ENCODE peak calls at places on chromosomes 6 and 20, in eight cellular contexts. One of them, this sample, is unnamed.
A peak's percentile ranks its signal among the peaks of the same experiment; 100 is the strongest.

GRCh38 chr6:33164176-33164575 is 28.1 kb downstream of the COL11A2 start:
- DNase-seq in CD4-positive, CD25-positive, alpha-beta regulatory T cell: no peak
- DNase-seq in thoracic aorta: no peak
- DNase-seq in brain microvascular endothelial cell: no peak
- DNase-seq in aorta: no peak
- DNase-seq in HAP-1: no peak
- DNase-seq in neural progenitor cell: no peak
- DNase-seq in bronchial epithelial cell: no peak
- DNase-seq in this sample: no peak

GRCh38 chr6:159061146-159061545 is 16.4 kb upstream of the TAGAP start:
- DNase-seq in CD4-positive, CD25-positive, alpha-beta regulatory T cell: no peak
- DNase-seq in thoracic aorta: no peak
- DNase-seq in brain microvascular endothelial cell: no peak
- DNase-seq in aorta: no peak
- DNase-seq in HAP-1: no peak
- DNase-seq in neural progenitor cell: no peak
- DNase-seq in bronchial epithelial cell: no peak
- DNase-seq in this sample: no peak

GRCh38 chr20:60535211-60535610 is 577.0 kb downstream of the CDH26 start:
- DNase-seq in CD4-positive, CD25-positive, alpha-beta regulatory T cell: no peak
- DNase-seq in thoracic aorta: no peak
- DNase-seq in brain microvascular endothelial cell: no peak
- DNase-seq in aorta: no peak
- DNase-seq in HAP-1: no peak
- DNase-seq in neural progenitor cell: no peak
- DNase-seq in bronchial epithelial cell: no peak
- DNase-seq in this sample: no peak

GRCh38 chr6:112883095-112883494 is 536.0 kb downstream of the RFPL4B start:
- DNase-seq in CD4-positive, CD25-positive, alpha-beta regulatory T cell: no peak
- DNase-seq in thoracic aorta: no peak
- DNase-seq in brain microvascular endothelial cell: no peak
- DNase-seq in aorta: no peak
- DNase-seq in HAP-1: no peak
- DNase-seq in neural progenitor cell: no peak
- DNase-seq in bronchial epithelial cell: no peak
- DNase-seq in this sample: no peak

GRCh38 chr6:88562737-88563625 is 396.8 kb upstream of the CNR1 start:
- DNase-seq in CD4-positive, CD25-positive, alpha-beta regulatory T cell: no peak
- DNase-seq in thoracic aorta: no peak
- DNase-seq in brain microvascular endothelial cell: no peak
- DNase-seq in aorta: no peak
- DNase-seq in HAP-1: no peak
- DNase-seq in neural progenitor cell: no peak
- DNase-seq in bronchial epithelial cell: no peak
- DNase-seq in this sample: no peak

GRCh38 chr20:17537959-17538358 is 6.8 kb upstream of the BFSP1 start:
- DNase-seq in CD4-positive, CD25-positive, alpha-beta regulatory T cell: no peak
- DNase-seq in thoracic aorta: no peak
- DNase-seq in brain microvascular endothelial cell: no peak
- DNase-seq in aorta: no peak
- DNase-seq in HAP-1: no peak
- DNase-seq in neural progenitor cell: no peak
- DNase-seq in bronchial epithelial cell: no peak
- DNase-seq in this sample: no peak

GRCh38 chr20:62059926-62060630 is 5.6 kb downstream of the TAF4 start:
- DNase-seq in CD4-positive, CD25-positive, alpha-beta regulatory T cell: no peak
- DNase-seq in thoracic aorta: no peak
- DNase-seq in brain microvascular endothelial cell: no peak
- DNase-seq in aorta: no peak
- DNase-seq in HAP-1: no peak
- DNase-seq in neural progenitor cell: no peak
- DNase-seq in bronchial epithelial cell: no peak
- DNase-seq in this sample: no peak

GRCh38 chr20:37353285-37353849 is 7.4 kb downstream of the SRC start:
- DNase-seq in CD4-positive, CD25-positive, alpha-beta regulatory T cell: no peak
- DNase-seq in thoracic aorta: no peak
- DNase-seq in brain microvascular endothelial cell: no peak
- DNase-seq in aorta: no peak
- DNase-seq in HAP-1: no peak
- DNase-seq in neural progenitor cell: no peak
- DNase-seq in bronchial epithelial cell: no peak
- DNase-seq in this sample: no peak

GRCh38 chr6:152122434-152122833 is 315.0 kb downstream of the ESR1 start:
- DNase-seq in CD4-positive, CD25-positive, alpha-beta regulatory T cell: no peak
- DNase-seq in thoracic aorta: no peak
- DNase-seq in brain microvascular endothelial cell: no peak
- DNase-seq in aorta: no peak
- DNase-seq in HAP-1: no peak
- DNase-seq in neural progenitor cell: no peak
- DNase-seq in bronchial epithelial cell: no peak
- DNase-seq in this sample: no peak

GRCh38 chr6:158143700-158144099 is 24.4 kb downstream of the SERAC1 start:
- DNase-seq in CD4-positive, CD25-positive, alpha-beta regulatory T cell: peak; percentile 35
- DNase-seq in thoracic aorta: no peak
- DNase-seq in brain microvascular endothelial cell: no peak
- DNase-seq in aorta: no peak
- DNase-seq in HAP-1: no peak
- DNase-seq in neural progenitor cell: peak; percentile 41
- DNase-seq in bronchial epithelial cell: peak; percentile 41
- DNase-seq in this sample: no peak

GRCh38 chr6:117497237-117497636 is 14.8 kb downstream of the DCBLD1 start:
- DNase-seq in CD4-positive, CD25-positive, alpha-beta regulatory T cell: no peak
- DNase-seq in thoracic aorta: no peak
- DNase-seq in brain microvascular endothelial cell: no peak
- DNase-seq in aorta: no peak
- DNase-seq in HAP-1: no peak
- DNase-seq in neural progenitor cell: no peak
- DNase-seq in bronchial epithelial cell: peak; percentile 38
- DNase-seq in this sample: no peak

GRCh38 chr6:7424967-7425807 is 35.6 kb downstream of the RIOK1 start:
- DNase-seq in CD4-positive, CD25-positive, alpha-beta regulatory T cell: peak; percentile 21
- DNase-seq in thoracic aorta: no peak
- DNase-seq in brain microvascular endothelial cell: peak; percentile 57
- DNase-seq in aorta: no peak
- DNase-seq in HAP-1: no peak
- DNase-seq in neural progenitor cell: no peak
- DNase-seq in bronchial epithelial cell: peak; percentile 94
- DNase-seq in this sample: no peak

GRCh38 chr6:127737768-127738167 is 160.8 kb downstream of the C6orf58 start:
- DNase-seq in CD4-positive, CD25-positive, alpha-beta regulatory T cell: no peak
- DNase-seq in thoracic aorta: no peak
- DNase-seq in brain microvascular endothelial cell: no peak
- DNase-seq in aorta: no peak
- DNase-seq in HAP-1: no peak
- DNase-seq in neural progenitor cell: no peak
- DNase-seq in bronchial epithelial cell: peak; percentile 61
- DNase-seq in this sample: no peak

GRCh38 chr6:151071295-151071694 is 168.5 kb upstream of the AKAP12 start:
- DNase-seq in CD4-positive, CD25-positive, alpha-beta regulatory T cell: no peak
- DNase-seq in thoracic aorta: peak; percentile 39
- DNase-seq in brain microvascular endothelial cell: peak; percentile 98
- DNase-seq in aorta: peak; percentile 76
- DNase-seq in HAP-1: no peak
- DNase-seq in neural progenitor cell: no peak
- DNase-seq in bronchial epithelial cell: peak; percentile 35
- DNase-seq in this sample: no peak

GRCh38 chr20:51003776-51004175 is 19.1 kb downstream of the KCNG1 start:
- DNase-seq in CD4-positive, CD25-positive, alpha-beta regulatory T cell: no peak
- DNase-seq in thoracic aorta: no peak
- DNase-seq in brain microvascular endothelial cell: no peak
- DNase-seq in aorta: no peak
- DNase-seq in HAP-1: no peak
- DNase-seq in neural progenitor cell: no peak
- DNase-seq in bronchial epithelial cell: no peak
- DNase-seq in this sample: no peak

GRCh38 chr6:17418281-17419188 is 25.1 kb downstream of the CAP2 start:
- DNase-seq in CD4-positive, CD25-positive, alpha-beta regulatory T cell: no peak
- DNase-seq in thoracic aorta: no peak
- DNase-seq in brain microvascular endothelial cell: peak; percentile 77
- DNase-seq in aorta: no peak
- DNase-seq in HAP-1: no peak
- DNase-seq in neural progenitor cell: peak; percentile 12
- DNase-seq in bronchial epithelial cell: peak; percentile 72
- DNase-seq in this sample: no peak

GRCh38 chr6:33279257-33279695 is 2.4 kb downstream of the B3GALT4 start:
- DNase-seq in CD4-positive, CD25-positive, alpha-beta regulatory T cell: no peak
- DNase-seq in thoracic aorta: no peak
- DNase-seq in brain microvascular endothelial cell: no peak
- DNase-seq in aorta: no peak
- DNase-seq in HAP-1: no peak
- DNase-seq in neural progenitor cell: no peak
- DNase-seq in bronchial epithelial cell: no peak
- DNase-seq in this sample: no peak

GRCh38 chr6:148432405-148433195 is 90.0 kb downstream of the SASH1 start:
- DNase-seq in CD4-positive, CD25-positive, alpha-beta regulatory T cell: no peak
- DNase-seq in thoracic aorta: no peak
- DNase-seq in brain microvascular endothelial cell: no peak
- DNase-seq in aorta: no peak
- DNase-seq in HAP-1: no peak
- DNase-seq in neural progenitor cell: no peak
- DNase-seq in bronchial epithelial cell: no peak
- DNase-seq in this sample: no peak

GRCh38 chr6:75572072-75572471 is 29.6 kb upstream of the SENP6 start:
- DNase-seq in CD4-positive, CD25-positive, alpha-beta regulatory T cell: no peak
- DNase-seq in thoracic aorta: no peak
- DNase-seq in brain microvascular endothelial cell: no peak
- DNase-seq in aorta: no peak
- DNase-seq in HAP-1: no peak
- DNase-seq in neural progenitor cell: no peak
- DNase-seq in bronchial epithelial cell: no peak
- DNase-seq in this sample: no peak
- H3K36me3 ChIP-seq in CD4-positive, CD25-positive, alpha-beta regulatory T cell: no peaks in the 10 kb centered on the region
- H3K36me3 ChIP-seq in thoracic aorta: no peaks in the 10 kb centered on the region
- H3K36me3 ChIP-seq in brain microvascular endothelial cell: no peaks in the 10 kb centered on the region
- H3K36me3 ChIP-seq in aorta: no peaks in the 10 kb centered on the region
- H3K36me3 ChIP-seq in HAP-1: no peaks in the 10 kb centered on the region
- H3K36me3 ChIP-seq in neural progenitor cell: no peaks in the 10 kb centered on the region
- H3K36me3 ChIP-seq in bronchial epithelial cell: no peaks in the 10 kb centered on the region
- H3K36me3 ChIP-seq in this sample: no peaks in the 10 kb centered on the region

DNA sequence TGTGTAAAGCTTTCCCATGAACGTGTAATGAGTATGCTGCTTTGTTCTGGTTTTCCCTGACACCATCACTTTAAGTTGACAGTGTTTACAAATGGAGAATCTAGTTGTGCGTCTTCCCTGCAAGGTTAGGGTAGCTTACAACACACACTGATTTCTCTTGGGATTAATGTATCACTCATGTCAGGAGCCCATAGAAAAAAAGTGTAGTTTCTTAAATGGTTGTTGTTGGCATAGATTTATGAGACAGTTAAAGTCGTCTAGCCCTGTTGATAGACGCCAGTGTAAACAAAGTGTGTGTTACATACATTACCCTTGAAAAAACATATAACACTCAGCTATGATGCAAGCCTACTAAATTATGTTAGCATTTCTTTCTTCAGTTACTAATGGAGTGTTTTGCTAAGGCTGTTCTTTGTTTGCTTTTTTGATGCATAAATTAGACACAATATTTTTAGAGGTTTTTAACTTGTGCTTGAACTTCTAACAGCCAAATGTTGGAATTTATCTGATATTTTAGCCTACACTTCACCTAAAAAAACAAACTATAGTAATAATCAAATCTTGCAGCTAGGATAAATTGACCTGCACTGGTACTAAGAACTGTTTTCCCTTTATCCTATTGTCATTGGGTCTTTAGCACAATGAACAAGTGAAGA is 88.6 kb downstream of the RNF217 start:
- DNase-seq in CD4-positive, CD25-positive, alpha-beta regulatory T cell: no peak
- DNase-seq in thoracic aorta: no peak
- DNase-seq in brain microvascular endothelial cell: no peak
- DNase-seq in aorta: no peak
- DNase-seq in HAP-1: no peak
- DNase-seq in neural progenitor cell: no peak
- DNase-seq in bronchial epithelial cell: peak; percentile 68
- DNase-seq in this sample: no peak
- H3K36me3 ChIP-seq in CD4-positive, CD25-positive, alpha-beta regulatory T cell: no peaks in the 10 kb centered on the region
- H3K36me3 ChIP-seq in thoracic aorta: no peaks in the 10 kb centered on the region
- H3K36me3 ChIP-seq in brain microvascular endothelial cell: no peaks in the 10 kb centered on the region
- H3K36me3 ChIP-seq in aorta: no peaks in the 10 kb centered on the region
- H3K36me3 ChIP-seq in HAP-1: no peaks in the 10 kb centered on the region
- H3K36me3 ChIP-seq in neural progenitor cell: no peaks in the 10 kb centered on the region
- H3K36me3 ChIP-seq in bronchial epithelial cell: peaks cover 2% of the 10 kb centered on the region
- H3K36me3 ChIP-seq in this sample: no peaks in the 10 kb centered on the region

DNA sequence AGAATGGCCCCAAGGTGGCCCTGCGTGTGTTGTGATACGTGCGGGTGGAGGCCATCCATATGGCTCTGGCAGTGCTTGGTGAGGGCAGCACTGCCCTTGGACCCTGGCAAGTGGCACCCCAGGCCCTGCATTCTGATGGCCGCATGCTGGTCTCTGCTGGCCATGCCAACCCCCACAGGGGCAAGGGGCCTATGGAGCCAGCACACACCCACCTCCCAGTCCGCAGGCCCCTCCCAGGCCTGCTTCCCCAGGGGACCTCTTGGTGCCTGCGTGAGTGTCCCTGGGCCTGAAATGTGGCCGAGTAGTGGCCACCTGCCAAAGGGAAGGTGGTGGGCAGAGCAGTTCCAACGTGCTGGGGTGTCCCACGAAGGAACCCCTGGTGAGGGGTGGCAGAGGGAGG is 17.6 kb downstream of the NQO2 start:
- DNase-seq in CD4-positive, CD25-positive, alpha-beta regulatory T cell: no peak
- DNase-seq in thoracic aorta: no peak
- DNase-seq in brain microvascular endothelial cell: no peak
- DNase-seq in aorta: no peak
- DNase-seq in HAP-1: no peak
- DNase-seq in neural progenitor cell: no peak
- DNase-seq in bronchial epithelial cell: no peak
- DNase-seq in this sample: no peak
- H3K36me3 ChIP-seq in CD4-positive, CD25-positive, alpha-beta regulatory T cell: peaks cover 30% of the 10 kb centered on the region
- H3K36me3 ChIP-seq in thoracic aorta: peaks cover 32% of the 10 kb centered on the region
- H3K36me3 ChIP-seq in brain microvascular endothelial cell: peaks cover 3% of the 10 kb centered on the region
- H3K36me3 ChIP-seq in aorta: peaks cover 6% of the 10 kb centered on the region
- H3K36me3 ChIP-seq in HAP-1: peaks cover 56% of the 10 kb centered on the region
- H3K36me3 ChIP-seq in neural progenitor cell: peaks cover 4% of the 10 kb centered on the region
- H3K36me3 ChIP-seq in bronchial epithelial cell: peaks cover 7% of the 10 kb centered on the region
- H3K36me3 ChIP-seq in this sample: no peaks in the 10 kb centered on the region

GRCh38 chr6:37319856-37320255 is 33.9 kb upstream of the RNF8 start:
- DNase-seq in CD4-positive, CD25-positive, alpha-beta regulatory T cell: no peak
- DNase-seq in thoracic aorta: no peak
- DNase-seq in brain microvascular endothelial cell: no peak
- DNase-seq in aorta: no peak
- DNase-seq in HAP-1: no peak
- DNase-seq in neural progenitor cell: no peak
- DNase-seq in bronchial epithelial cell: peak; percentile 29
- DNase-seq in this sample: no peak

GRCh38 chr6:37321101-37321500 is 32.7 kb upstream of the RNF8 start:
- DNase-seq in CD4-positive, CD25-positive, alpha-beta regulatory T cell: no peak
- DNase-seq in thoracic aorta: no peak
- DNase-seq in brain microvascular endothelial cell: no peak
- DNase-seq in aorta: no peak
- DNase-seq in HAP-1: no peak
- DNase-seq in neural progenitor cell: no peak
- DNase-seq in bronchial epithelial cell: no peak
- DNase-seq in this sample: no peak

GRCh38 chr6:37317312-37318038 is 36.3 kb upstream of the RNF8 start:
- DNase-seq in CD4-positive, CD25-positive, alpha-beta regulatory T cell: no peak
- DNase-seq in thoracic aorta: no peak
- DNase-seq in brain microvascular endothelial cell: no peak
- DNase-seq in aorta: no peak
- DNase-seq in HAP-1: no peak
- DNase-seq in neural progenitor cell: no peak
- DNase-seq in bronchial epithelial cell: no peak
- DNase-seq in this sample: no peak

GRCh38 chr6:37320649-37321048 is 33.1 kb upstream of the RNF8 start:
- DNase-seq in CD4-positive, CD25-positive, alpha-beta regulatory T cell: no peak
- DNase-seq in thoracic aorta: no peak
- DNase-seq in brain microvascular endothelial cell: no peak
- DNase-seq in aorta: no peak
- DNase-seq in HAP-1: no peak
- DNase-seq in neural progenitor cell: peak; percentile 16
- DNase-seq in bronchial epithelial cell: no peak
- DNase-seq in this sample: no peak

GRCh38 chr6:37319156-37319555 is 34.6 kb upstream of the RNF8 start:
- DNase-seq in CD4-positive, CD25-positive, alpha-beta regulatory T cell: no peak
- DNase-seq in thoracic aorta: no peak
- DNase-seq in brain microvascular endothelial cell: no peak
- DNase-seq in aorta: no peak
- DNase-seq in HAP-1: peak; percentile 78
- DNase-seq in neural progenitor cell: no peak
- DNase-seq in bronchial epithelial cell: no peak
- DNase-seq in this sample: no peak
- H3K36me3 ChIP-seq in CD4-positive, CD25-positive, alpha-beta regulatory T cell: peaks cover 79% of the 10 kb centered on the region
- H3K36me3 ChIP-seq in thoracic aorta: peaks cover 37% of the 10 kb centered on the region
- H3K36me3 ChIP-seq in brain microvascular endothelial cell: peaks cover 62% of the 10 kb centered on the region
- H3K36me3 ChIP-seq in aorta: peaks cover 15% of the 10 kb centered on the region
- H3K36me3 ChIP-seq in HAP-1: peaks cover 20% of the 10 kb centered on the region
- H3K36me3 ChIP-seq in neural progenitor cell: no peaks in the 10 kb centered on the region
- H3K36me3 ChIP-seq in bronchial epithelial cell: peaks cover 20% of the 10 kb centered on the region
- H3K36me3 ChIP-seq in this sample: peaks cover 41% of the 10 kb centered on the region

This sample was measured in CD8-positive, alpha-beta T cell.